ENCODE peak calls at places on chromosomes 13 and 19, in six cellular contexts. W is IMR-90, S is mesenchymal stem cell, R is H9, V is neuronal stem cell, H is H1. Z is an unnamed sample.

GRCh38 chr13:110250258-110250891 is 56.6 kb downstream of the COL4A1 start:
- DNase-seq in W (peak; percentile 77), S (peak; percentile 87), R (no peak), V (no peak), H (no peak), Z (no peak)

GRCh38 chr13:30415430-30416030 is 6.8 kb upstream of the UBE2L5 start:
- DNase-seq in W (no peak), S (no peak), R (no peak), V (no peak), H (no peak), Z (no peak)

GRCh38 chr13:101492251-101492910 is 39.9 kb downstream of the ITGBL1 start:
- DNase-seq in W (peak; percentile 19), S (no peak), R (no peak), V (peak; percentile 2), H (no peak), Z (no peak)

GRCh38 chr19:29812080-29812880 is 489 bp downstream of the CCNE1 start:
- DNase-seq in W (no peak), S (no peak), R (no peak), V (peak; percentile 17), H (no peak), Z (no peak)

GRCh38 chr13:81326913-81327312 is 986.0 kb upstream of the SPRY2 start:
- DNase-seq in W (no peak), S (no peak), R (no peak), V (no peak), H (no peak), Z (no peak)

GRCh38 chr13:112124100-112124499 is 57.2 kb downstream of the SOX1 start:
- DNase-seq in W (no peak), S (no peak), R (no peak), V (no peak), H (no peak), Z (no peak)

GRCh38 chr19:19053508-19054314 is 10.1 kb upstream of the SLC25A42 start:
- DNase-seq in W (peak; percentile 48), S (peak; percentile 52), R (peak; percentile 72), V (peak; percentile 59), H (peak; percentile 31), Z (peak; percentile 73)

GRCh38 chr13:64278493-64278892 is 2862.8 kb upstream of the PCDH20 start:
- DNase-seq in W (peak; percentile 78), S (peak; percentile 22), R (no peak), V (no peak), H (no peak), Z (no peak)

GRCh38 chr13:41398494-41399190 is 58.7 kb upstream of the RGCC start:
- DNase-seq in W (no peak), S (no peak), R (no peak), V (no peak), H (no peak), Z (no peak)

GRCh38 chr13:41587490-41587889 is 130.1 kb downstream of the RGCC start:
- DNase-seq in W (no peak), S (no peak), R (peak; percentile 60), V (no peak), H (no peak), Z (peak; percentile 45)

GRCh38 chr13:46035066-46035465 is 17.5 kb downstream of the ZC3H13 start:
- DNase-seq in W (no peak), S (no peak), R (no peak), V (no peak), H (no peak), Z (peak; percentile 13)

GRCh38 chr13:110444226-110444653 is 117.3 kb downstream of the RAB20 start:
- DNase-seq in W (peak; percentile 20), S (peak; percentile 59), R (no peak), V (no peak), H (no peak), Z (no peak)

GRCh38 chr19:19528721-19529490 is at the start of gene YJEFN3:
- DNase-seq in W (peak; percentile 19), S (no peak), R (peak; percentile 91), V (no peak), H (no peak), Z (no peak)

GRCh38 chr19:35648017-35648961 is at the start of gene COX6B1:
- DNase-seq in W (peak; percentile 96), S (peak; percentile 99), R (peak; percentile 97), V (peak; percentile 88), H (peak; percentile 88), Z (peak; percentile 99)

GRCh38 chr13:50078512-50079277 is 63.5 kb downstream of the KCNRG start:
- DNase-seq in W (no peak), S (no peak), R (no peak), V (no peak), H (no peak), Z (no peak)

GRCh38 chr19:1811942-1812425 is at the start of gene ATP8B3:
- DNase-seq in W (no peak), S (no peak), R (no peak), V (no peak), H (no peak), Z (no peak)

GRCh38 chr13:72849571-72849970 is 67.6 kb downstream of the PIBF1 start:
- DNase-seq in W (peak; percentile 46), S (no peak), R (no peak), V (no peak), H (no peak), Z (no peak)

GRCh38 chr13:30713133-30713532 is 22.2 kb upstream of the ALOX5AP start:
- DNase-seq in W (no peak), S (peak; percentile 85), R (no peak), V (no peak), H (no peak), Z (no peak)

GRCh38 chr19:11435057-11435832 is at the start of the genes ODAD3 and PRKCSH:
- DNase-seq in W (peak; percentile 100), S (peak; percentile 100), R (peak; percentile 99), V (peak; percentile 99), H (peak; percentile 99), Z (peak; percentile 100)

GRCh38 chr19:11434703-11435056 is 241 bp downstream of the ODAD3 start:
- DNase-seq in W (no peak), S (no peak), R (no peak), V (no peak), H (no peak), Z (no peak)

GRCh38 chr19:11437955-11438354 is 2.5 kb downstream of the PRKCSH start:
- DNase-seq in W (no peak), S (no peak), R (no peak), V (no peak), H (no peak), Z (no peak)

GRCh38 chr19:11435833-11436313 is 438 bp downstream of the PRKCSH start:
- DNase-seq in W (peak; percentile 31), S (peak; percentile 54), R (no peak), V (no peak), H (no peak), Z (peak; percentile 50)
- H2AK5ac ChIP-seq in W (peak overlapping the region; percentile 80), S (no peak overlapping the region), R (no peak overlapping the region), V (peak overlapping the region; percentile 72), H (peak overlapping the region; percentile 3), Z (peak overlapping the region; percentile 64)

DNA sequence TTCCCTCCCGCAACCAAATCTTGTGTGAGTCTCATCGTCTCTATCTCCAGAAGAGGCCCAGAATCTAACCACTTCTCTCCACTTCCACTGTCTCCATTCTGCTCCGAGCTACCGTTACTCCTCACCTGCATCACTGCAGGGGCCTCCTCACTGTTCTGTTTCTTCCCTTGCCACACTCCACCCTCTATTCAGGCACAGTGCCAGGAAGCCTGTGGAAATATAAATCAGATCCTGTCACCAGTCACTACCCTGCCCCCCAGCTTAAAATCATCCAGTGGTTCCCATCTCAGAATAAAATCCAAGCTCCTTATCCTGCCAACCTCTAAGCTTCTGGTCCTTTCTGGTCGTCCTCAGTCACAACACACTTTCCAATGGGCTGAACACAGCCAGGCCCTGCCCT is 24.1 kb downstream of the ZNF175 start:
- DNase-seq in W (no peak), S (no peak), R (no peak), V (no peak), H (no peak), Z (no peak)
- H2BK15ac ChIP-seq in W (no peak overlapping the region), S (no peak overlapping the region), R (no peak overlapping the region), V (no peak overlapping the region), H (no peak overlapping the region), Z (no peak overlapping the region)

GRCh38 chr19:56964526-56964925 is 124.0 kb upstream of the PEG3 start:
- DNase-seq in W (no peak), S (no peak), R (no peak), V (no peak), H (no peak), Z (no peak)
- H2AK5ac ChIP-seq in W (no peak overlapping the region), S (no peak overlapping the region), R (no peak overlapping the region), V (no peak overlapping the region), H (no peak overlapping the region), Z (no peak overlapping the region)

GRCh38 chr19:34155686-34156085 is 16.6 kb upstream of the LSM14A start:
- DNase-seq in W (peak; percentile 65), S (peak; percentile 55), R (no peak), V (no peak), H (no peak), Z (no peak)
- H2BK15ac ChIP-seq in W (no peak overlapping the region), S (no peak overlapping the region), R (no peak overlapping the region), V (no peak overlapping the region), H (no peak overlapping the region), Z (no peak overlapping the region)

DNA sequence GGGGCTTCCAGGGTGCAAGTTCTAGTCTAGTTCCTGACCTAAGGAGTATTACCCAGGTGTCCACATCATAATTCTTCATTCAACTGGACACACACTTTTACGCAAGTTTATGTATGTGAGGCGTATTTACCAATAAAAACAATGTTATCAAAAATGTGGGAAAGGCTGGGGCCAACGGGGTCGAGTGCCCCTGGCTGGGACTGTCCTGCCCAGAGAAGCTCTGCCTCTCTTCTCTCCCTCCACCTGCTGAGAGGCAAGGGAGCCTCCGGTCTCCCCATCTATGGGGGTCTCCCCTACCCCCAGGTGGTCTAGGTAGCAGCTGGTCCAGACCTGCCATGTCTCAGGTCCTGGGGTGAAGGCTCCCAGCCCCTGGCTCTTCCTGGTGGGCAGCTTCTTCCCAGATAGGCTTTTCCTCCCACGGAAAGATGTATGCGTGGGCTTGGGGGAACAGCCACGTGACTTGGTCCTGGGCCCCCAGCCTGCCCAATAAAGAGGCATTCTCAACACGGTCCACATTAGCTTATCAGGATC is 132.4 kb downstream of the USP12 start:
- DNase-seq in W (no peak), S (no peak), R (no peak), V (no peak), H (no peak), Z (no peak)
- H2AK5ac ChIP-seq in W (peak overlapping the region; percentile 86), S (peak overlapping the region; percentile 59), R (no peak overlapping the region), V (no peak overlapping the region), H (no peak overlapping the region), Z (no peak overlapping the region)

DNA sequence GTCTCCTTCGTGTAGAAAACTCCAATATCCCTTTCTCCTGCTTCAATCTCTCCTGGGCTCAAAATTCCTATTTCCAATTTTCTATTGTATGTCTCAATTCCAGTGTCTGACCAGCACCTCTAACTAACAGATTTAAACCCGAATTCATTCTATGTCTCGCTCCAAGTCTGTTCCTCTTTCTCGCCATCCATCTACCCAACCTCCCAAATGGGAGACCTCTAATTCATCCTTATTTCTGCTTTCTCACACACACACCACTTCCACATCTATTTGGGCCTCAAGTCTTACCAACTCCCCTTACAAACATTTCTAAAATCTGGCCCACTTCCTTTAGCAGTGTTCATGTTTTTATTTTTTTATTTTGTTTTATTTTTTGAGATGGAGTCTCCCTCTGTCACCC is 53.3 kb downstream of the MBD3L2B start:
- DNase-seq in W (no peak), S (no peak), R (no peak), V (no peak), H (no peak), Z (no peak)
- H2BK15ac ChIP-seq in W (no peak overlapping the region), S (no peak overlapping the region), R (no peak overlapping the region), V (no peak overlapping the region), H (no peak overlapping the region), Z (no peak overlapping the region)